ENCODE peak calls at places on chromosomes 5 and 9, in nine cellular contexts. R is body of pancreas, F is mammary epithelial cell, Y is choroid plexus epithelial cell, I is Peyer's patch, U is heart right ventricle, L is right atrium auricular region, H is lower lobe of right lung, B is astrocyte of the cerebellum. Q is an unnamed sample.

GRCh38 chr5:16492398-16493175 is 27.0 kb upstream of the ZNF622 start:
- DNase-seq in H (no peak), B (peak; percentile 11), L (no peak), U (peak; percentile 34), R (peak; percentile 82), F (peak; percentile 93), I (no peak), Y (peak; percentile 97), Q (peak; percentile 83)

GRCh38 chr9:91117959-91118651 is 243.6 kb downstream of the AUH start:
- DNase-seq in L (peak; percentile 91), B (peak; percentile 42), H (peak; percentile 96), I (peak; percentile 31), U (peak; percentile 87), Y (peak; percentile 88), R (peak; percentile 78), F (no peak), Q (no peak)

GRCh38 chr9:9494334-9494733 is 1118.5 kb downstream of the PTPRD start:
- DNase-seq in I (no peak), R (no peak), B (no peak), U (no peak), Y (no peak), L (no peak), H (no peak), F (no peak), Q (no peak)

GRCh38 chr9:78273761-78274160 is 23.2 kb upstream of the PSAT1 start:
- DNase-seq in R (no peak), L (no peak), I (no peak), B (no peak), H (no peak), U (no peak), Y (peak; percentile 69), F (no peak), Q (no peak)

GRCh38 chr5:76524872-76525271 is 98.3 kb downstream of the F2RL2 start:
- DNase-seq in I (no peak), L (no peak), F (no peak), B (peak; percentile 32), H (no peak), Y (no peak), U (no peak), R (no peak), Q (no peak)

GRCh38 chr5:126864042-126864688 is 87.2 kb downstream of the LMNB1 start:
- DNase-seq in F (no peak), I (no peak), U (no peak), B (no peak), H (no peak), L (no peak), R (no peak), Y (no peak), Q (no peak)

GRCh38 chr5:24819841-24820240 is 175.1 kb upstream of the CDH10 start:
- DNase-seq in H (no peak), L (no peak), Y (no peak), R (no peak), U (no peak), B (no peak), F (peak; percentile 41), I (no peak), Q (no peak)

GRCh38 chr9:82601272-82601835 is 461.6 kb downstream of the RASEF start:
- DNase-seq in Y (peak; percentile 40), F (no peak), I (no peak), R (no peak), B (no peak), L (no peak), H (no peak), U (no peak), Q (no peak)

GRCh38 chr5:132439521-132440206 is 50.9 kb downstream of the IRF1 start:
- DNase-seq in U (peak; percentile 71), R (peak; percentile 42), Y (peak; percentile 89), B (peak; percentile 87), F (peak; percentile 88), H (no peak), L (peak; percentile 92), I (no peak), Q (peak; percentile 36)

GRCh38 chr9:124894741-124895170 is 32.8 kb downstream of the ARPC5L start:
- DNase-seq in F (peak; percentile 24), B (peak; percentile 20), I (no peak), H (no peak), Y (peak; percentile 79), L (no peak), R (no peak), U (no peak), Q (no peak)

GRCh38 chr5:83313431-83313830 is 158.1 kb upstream of the VCAN start:
- DNase-seq in B (no peak), F (no peak), H (no peak), L (no peak), U (no peak), I (no peak), R (no peak), Y (peak; percentile 71), Q (no peak)

GRCh38 chr9:86405926-86406325 is 51.7 kb upstream of the TUT7 start:
- DNase-seq in R (peak; percentile 21), U (no peak), B (peak; percentile 76), H (no peak), I (no peak), L (no peak), Y (peak; percentile 95), F (peak; percentile 96), Q (peak; percentile 80)

GRCh38 chr5:43572357-43572756 is 15.5 kb upstream of the PAIP1 start:
- DNase-seq in L (no peak), R (no peak), F (peak; percentile 10), Y (peak; percentile 40), H (no peak), B (no peak), I (no peak), U (no peak), Q (no peak)

GRCh38 chr9:4596165-4596922 is 65.8 kb upstream of the PLPP6 start:
- DNase-seq in I (peak; percentile 55), U (no peak), Y (peak; percentile 41), H (no peak), R (no peak), B (no peak), L (no peak), F (no peak), Q (no peak)

GRCh38 chr9:91378695-91379127 is 17.0 kb upstream of the AUH start:
- DNase-seq in B (no peak), U (no peak), R (no peak), Y (peak; percentile 88), H (no peak), I (no peak), L (no peak), F (no peak), Q (no peak)

GRCh38 chr9:120486347-120486746 is 93.6 kb downstream of the CDK5RAP2 start:
- DNase-seq in H (no peak), U (no peak), I (no peak), L (no peak), B (no peak), Y (no peak), R (peak; percentile 46), F (no peak), Q (no peak)

GRCh38 chr9:115369322-115369957 is 251.5 kb upstream of the TNC start:
- DNase-seq in Y (peak; percentile 89), F (peak; percentile 37), I (no peak), H (no peak), R (no peak), L (no peak), U (peak; percentile 17), B (peak; percentile 90), Q (no peak)

GRCh38 chr9:125759812-125760134 is 12.6 kb downstream of the PBX3 start:
- DNase-seq in R (no peak), B (no peak), U (no peak), F (no peak), Y (peak; percentile 35), I (no peak), H (no peak), L (no peak), Q (no peak)

GRCh38 chr9:26334709-26335108 is 557.9 kb downstream of the CAAP1 start:
- DNase-seq in B (no peak), I (no peak), F (no peak), R (no peak), H (no peak), U (no peak), L (no peak), Y (no peak), Q (no peak)
- H3K4me3 ChIP-seq in B (no peak overlapping the region), I (no peak overlapping the region), F (no peak overlapping the region), R (no peak overlapping the region), H (no peak overlapping the region), U (no peak overlapping the region), L (no peak overlapping the region), Y (no peak overlapping the region), Q (no peak overlapping the region)

GRCh38 chr5:142143878-142144277 is 35.3 kb downstream of the NDFIP1 start:
- DNase-seq in I (no peak), F (peak; percentile 13), Y (peak; percentile 81), U (no peak), B (peak; percentile 36), H (no peak), L (no peak), R (no peak), Q (no peak)

GRCh38 chr5:142145106-142145900 is 36.7 kb downstream of the NDFIP1 start:
- DNase-seq in B (peak; percentile 50), F (peak; percentile 47), U (no peak), L (no peak), I (peak; percentile 51), R (peak; percentile 81), H (no peak), Y (peak; percentile 87), Q (peak; percentile 19)

DNA sequence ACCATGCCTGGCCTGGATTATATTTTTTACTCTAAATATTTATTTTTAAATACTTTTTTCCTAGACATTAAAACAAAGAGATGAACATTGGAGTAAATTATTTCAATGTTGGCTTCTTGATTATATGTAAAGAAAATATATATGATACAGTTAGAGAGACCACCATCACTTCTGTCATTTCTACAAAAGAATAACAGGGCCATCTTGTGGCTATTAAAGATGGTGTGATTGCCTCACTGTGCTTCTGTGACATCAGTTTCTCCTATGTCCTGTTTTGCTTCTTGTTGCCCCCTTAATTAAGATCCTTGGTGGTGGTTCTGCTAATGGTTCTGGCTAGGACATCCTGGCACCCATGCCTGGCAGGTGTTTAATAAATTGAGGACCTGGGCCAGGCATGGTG is 32.9 kb downstream of the NDFIP1 start:
- DNase-seq in L (no peak), I (no peak), F (no peak), B (no peak), U (no peak), R (no peak), Y (no peak), H (no peak), Q (no peak)
- TF ChIP-seq CTCF in L (no peak), I (no peak), F (no peak), B (no peak), U (no peak), R (no peak), Y (no peak), H (no peak), Q (peak; percentile 7)

DNA sequence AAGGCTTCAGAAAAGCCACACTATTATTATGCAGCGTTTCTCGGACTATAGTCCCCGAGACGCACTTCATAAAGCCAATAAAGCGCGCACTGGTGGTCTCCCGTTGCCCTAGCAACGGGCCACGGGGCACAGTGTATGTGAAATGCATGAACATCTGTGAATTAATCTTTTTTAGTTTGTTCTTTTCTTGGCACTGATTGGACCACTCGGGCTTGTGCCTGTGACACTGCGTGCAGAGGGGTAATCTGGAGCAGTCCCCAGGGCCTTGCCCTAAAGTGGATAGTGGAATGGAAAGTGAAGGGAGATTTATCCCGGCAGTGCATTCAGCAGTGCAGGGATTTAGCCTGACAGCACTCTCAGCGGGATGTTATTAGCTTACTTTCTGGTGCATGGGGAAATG is 92.1 kb downstream of the TLE4 start:
- DNase-seq in L (no peak), B (no peak), R (no peak), I (no peak), F (no peak), H (no peak), U (no peak), Y (no peak), Q (no peak)
- H3K4me3 ChIP-seq in L (no peak overlapping the region), B (no peak overlapping the region), R (no peak overlapping the region), I (no peak overlapping the region), F (no peak overlapping the region), H (no peak overlapping the region), U (no peak overlapping the region), Y (no peak overlapping the region), Q (no peak overlapping the region)

GRCh38 chr5:141330299-141331080 is at the start of gene PCDHGA1:
- DNase-seq in Y (peak; percentile 67), U (no peak), B (no peak), F (peak; percentile 32), R (peak; percentile 48), I (peak; percentile 25), H (no peak), L (no peak), Q (no peak)
- TF ChIP-seq CTCF in Y (peak; percentile 53), U (no peak), B (peak; percentile 34), F (peak; percentile 57), R (no peak), I (no peak), H (peak; percentile 21), L (no peak), Q (peak; percentile 53)